ENCODE peak calls at places on chromosomes 3 and 15, in six cellular contexts. D is GM12878, Z is cardiac muscle cell, A is HepG2, X is hepatocyte, F is choroid plexus epithelial cell. P is an unnamed sample.

GRCh38 chr15:67907175-67907723 is 67.4 kb upstream of the RNU6-1 start:
- DNase-seq in D (no peak), Z (no peak), A (no peak), X (no peak), F (no peak), P (no peak)

GRCh38 chr15:67409175-67409574 is 111.8 kb upstream of the C15orf61 start:
- DNase-seq in D (no peak), Z (no peak), A (no peak), X (no peak), F (peak; percentile 44), P (no peak)

GRCh38 chr3:126749547-126749875 is 45.5 kb downstream of the CHCHD6 start:
- DNase-seq in D (no peak), Z (no peak), A (no peak), X (no peak), F (no peak), P (no peak)

GRCh38 chr3:81910244-81910852 is 148.9 kb upstream of the GBE1 start:
- DNase-seq in D (peak; percentile 21), Z (peak; percentile 56), A (peak; percentile 46), X (peak; percentile 58), F (peak; percentile 62), P (no peak)

GRCh38 chr15:70936326-70936725 is 43.7 kb downstream of the LRRC49 start:
- DNase-seq in D (no peak), Z (peak; percentile 63), A (no peak), X (no peak), F (peak; percentile 52), P (no peak)

GRCh38 chr15:25171856-25172687 is 217.3 kb downstream of the SNRPN start:
- DNase-seq in D (no peak), Z (no peak), A (no peak), X (peak; percentile 1), F (no peak), P (no peak)

GRCh38 chr15:98658831-98659699 is 10.7 kb downstream of the IGF1R start:
- DNase-seq in D (peak; percentile 11), Z (peak; percentile 61), A (peak; percentile 66), X (peak; percentile 70), F (peak; percentile 64), P (no peak)

GRCh38 chr3:178393833-178394232 is 142.4 kb upstream of the KCNMB2 start:
- DNase-seq in D (no peak), Z (no peak), A (no peak), X (no peak), F (peak; percentile 87), P (no peak)

GRCh38 chr3:123951522-123952447 is 9.2 kb downstream of the CCDC14 start:
- DNase-seq in D (no peak), Z (no peak), A (no peak), X (no peak), F (no peak), P (no peak)

GRCh38 chr3:111724694-111725093 is 129.5 kb upstream of the ZBED2 start:
- DNase-seq in D (no peak), Z (no peak), A (no peak), X (no peak), F (no peak), P (no peak)

GRCh38 chr3:150300376-150300775 is 107.7 kb upstream of the TSC22D2 start:
- DNase-seq in D (no peak), Z (no peak), A (no peak), X (no peak), F (no peak), P (no peak)

GRCh38 chr3:153970047-153970446 is 151.1 kb upstream of the ARHGEF26 start:
- DNase-seq in D (no peak), Z (no peak), A (no peak), X (no peak), F (no peak), P (no peak)

GRCh38 chr3:184716652-184717607 is 5.1 kb upstream of the MAGEF1 start:
- DNase-seq in D (no peak), Z (peak; percentile 57), A (peak; percentile 12), X (peak; percentile 71), F (peak; percentile 63), P (no peak)

GRCh38 chr3:126307591-126308393 is 49.4 kb downstream of the KLF15 start:
- DNase-seq in D (no peak), Z (no peak), A (no peak), X (no peak), F (no peak), P (no peak)

DNA sequence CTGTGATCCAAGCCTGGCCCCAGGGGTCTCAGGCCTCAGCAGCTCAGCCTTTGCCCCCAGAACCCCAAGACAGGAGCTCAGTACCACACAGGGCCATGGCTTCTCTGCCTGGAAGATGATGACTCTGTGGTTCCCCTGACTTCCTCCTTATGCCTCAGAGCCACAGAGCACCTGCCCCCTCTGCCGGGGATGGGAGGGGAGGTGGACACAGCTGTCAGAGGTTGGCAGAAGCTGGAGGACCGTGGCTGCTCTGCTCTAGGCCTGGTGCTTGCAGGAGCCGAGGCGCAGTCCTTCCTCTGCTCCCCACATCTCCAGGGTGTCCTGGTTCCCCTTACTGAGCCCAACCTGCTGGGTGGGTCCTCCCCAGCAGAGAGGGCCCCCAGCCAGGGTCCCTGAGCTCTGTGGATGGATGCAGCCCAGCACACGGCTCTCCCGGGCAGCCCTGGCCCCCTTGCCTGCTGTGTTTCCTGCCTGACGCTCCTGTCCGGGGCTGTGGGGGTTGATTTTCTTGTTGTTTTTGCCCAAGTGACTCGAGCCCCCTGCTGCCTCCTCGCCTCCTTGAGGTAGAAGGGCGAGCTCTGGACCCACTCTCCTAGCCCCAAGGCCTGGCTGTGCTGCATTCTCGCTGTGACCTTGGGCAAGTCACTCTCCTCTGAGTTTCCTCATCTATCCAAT is 36.6 kb downstream of the PSTPIP1 start:
- DNase-seq in D (no peak), Z (no peak), A (peak; percentile 49), X (no peak), F (peak; percentile 58), P (peak; percentile 48)
- TF ChIP-seq CTCF in D (peak; percentile 38), Z (no peak), A (peak; percentile 82), X (no peak), F (peak; percentile 53), P (no peak)

GRCh38 chr15:92304239-92304975 is 89.3 kb upstream of the ST8SIA2 start:
- DNase-seq in D (no peak), Z (peak; percentile 12), A (no peak), X (no peak), F (no peak), P (no peak)

GRCh38 chr15:92305342-92305741 is 88.3 kb upstream of the ST8SIA2 start:
- DNase-seq in D (no peak), Z (no peak), A (no peak), X (no peak), F (no peak), P (no peak)

DNA sequence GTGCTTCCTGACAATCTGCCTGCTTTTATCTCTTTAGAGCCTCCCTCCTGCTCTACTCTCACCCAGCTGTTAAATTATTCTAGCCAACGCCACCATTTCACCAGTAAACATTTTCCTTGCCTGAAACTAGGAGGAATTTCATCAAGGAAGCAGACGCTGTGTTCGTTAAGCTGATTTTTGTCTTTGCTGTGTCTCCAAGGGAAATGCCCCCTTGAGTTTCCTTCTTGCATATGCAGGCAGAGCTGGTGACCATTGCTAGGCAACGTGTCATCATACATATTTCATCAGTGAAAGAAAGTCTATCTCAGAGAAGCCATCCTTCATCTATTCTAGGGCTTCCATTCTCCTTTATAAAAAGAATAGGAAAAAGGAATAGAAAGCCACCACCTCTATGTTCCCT is 87.0 kb upstream of the ST8SIA2 start:
- DNase-seq in D (no peak), Z (peak; percentile 60), A (peak; percentile 13), X (peak; percentile 48), F (no peak), P (no peak)
- TF ChIP-seq CTCF in D (no peak), Z (no peak), A (no peak), X (peak; percentile 26), F (no peak), P (no peak)

DNA sequence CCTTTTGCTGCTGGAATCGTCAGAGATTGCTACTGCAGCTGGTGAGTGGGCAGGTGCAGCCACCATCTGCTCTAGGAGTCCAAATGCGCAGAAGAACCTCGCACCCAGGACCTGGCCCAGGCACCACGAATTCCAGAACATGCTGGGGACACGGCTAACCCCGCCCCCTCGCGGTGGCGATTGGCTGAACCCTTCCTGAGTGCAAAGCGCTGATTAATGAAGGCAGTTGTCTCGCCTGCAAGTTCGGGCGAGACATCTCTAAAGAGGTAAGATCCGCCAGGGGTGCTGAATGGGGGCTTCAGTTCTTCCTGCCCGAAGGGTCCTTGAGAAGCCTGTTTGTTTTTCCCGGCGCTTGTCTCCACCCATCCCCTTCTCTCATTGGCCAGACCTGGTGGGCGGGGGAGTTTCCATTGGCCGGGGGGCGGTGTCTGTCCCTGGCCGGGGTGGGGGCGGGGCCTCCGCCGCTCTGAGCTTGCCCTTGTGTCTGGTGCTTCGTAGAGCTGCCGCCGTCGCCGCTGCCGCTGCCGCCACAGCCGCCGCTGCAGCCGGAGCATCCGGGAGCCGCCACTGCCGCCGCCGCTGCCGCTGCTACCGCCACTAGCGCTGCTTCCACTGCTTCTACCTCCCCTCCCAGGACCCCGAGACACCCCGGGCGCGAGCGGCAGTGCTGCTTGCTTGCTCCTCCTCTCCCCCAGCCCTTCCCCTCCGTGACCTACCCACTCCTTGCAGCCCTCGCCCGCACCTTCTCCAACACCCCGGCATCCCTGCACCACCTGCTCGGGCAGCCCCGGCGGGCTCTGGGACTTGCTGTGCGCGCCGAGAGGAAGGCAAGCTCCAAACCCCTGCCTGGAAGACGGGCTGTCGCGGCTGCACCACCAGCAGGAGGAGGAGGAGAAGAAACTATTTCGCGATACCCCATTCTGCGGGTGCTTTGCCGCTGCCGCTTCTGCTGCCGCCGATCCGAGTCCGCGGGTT is at the start of gene CADM2:
- DNase-seq in D (no peak), Z (peak; percentile 95), A (peak; percentile 76), X (peak; percentile 95), F (peak; percentile 87), P (peak; percentile 23)
- TF ChIP-seq CTCF in D (no peak), Z (no peak), A (peak; percentile 42), X (peak; percentile 44), F (peak; percentile 45), P (no peak)

GRCh38 chr15:80180468-80180867 is 27.7 kb downstream of the FAH start:
- DNase-seq in D (no peak), Z (no peak), A (no peak), X (no peak), F (no peak), P (no peak)
- TF ChIP-seq CTCF in D (no peak), Z (no peak), A (no peak), X (no peak), F (no peak), P (no peak)

P was measured in activated B cell treated with CpG ODN at 0.5 μM for 24 hours.